ENCODE peak calls at places on chromosomes 4 and X, in nine cellular contexts. One of them, this sample, is unnamed.

GRCh38 chr4:152640058-152640921 is 39.5 kb downstream of the TMEM154 start:
- DNase-seq in Caki2: peak
- DNase-seq in colonic mucosa: no peak
- DNase-seq in kidney tubule cell: peak
- DNase-seq in HCEC 1CT: peak
- DNase-seq in naive B cell: no peak
- DNase-seq in GM13976: no peak
- DNase-seq in mesothelial cell of epicardium: no peak
- DNase-seq in WERI-Rb-1: no peak
- DNase-seq in this sample: no peak

GRCh38 chr4:33107813-33108212 is 2387.6 kb downstream of the PCDH7 start:
- DNase-seq in naive B cell: no peak
- DNase-seq in HCEC 1CT: no peak
- DNase-seq in Caki2: no peak
- DNase-seq in kidney tubule cell: peak
- DNase-seq in colonic mucosa: no peak
- DNase-seq in mesothelial cell of epicardium: no peak
- DNase-seq in GM13976: no peak
- DNase-seq in WERI-Rb-1: no peak
- DNase-seq in this sample: no peak

GRCh38 chr4:13920901-13921300 is 293.4 kb upstream of the BOD1L1 start:
- DNase-seq in Caki2: peak
- DNase-seq in HCEC 1CT: peak
- DNase-seq in kidney tubule cell: peak
- DNase-seq in GM13976: no peak
- DNase-seq in colonic mucosa: peak
- DNase-seq in mesothelial cell of epicardium: no peak
- DNase-seq in naive B cell: no peak
- DNase-seq in WERI-Rb-1: no peak
- DNase-seq in this sample: no peak

GRCh38 chr4:2178986-2179385 is 62.9 kb downstream of the HAUS3 start:
- DNase-seq in HCEC 1CT: no peak
- DNase-seq in WERI-Rb-1: no peak
- DNase-seq in naive B cell: no peak
- DNase-seq in Caki2: no peak
- DNase-seq in mesothelial cell of epicardium: no peak
- DNase-seq in kidney tubule cell: no peak
- DNase-seq in colonic mucosa: no peak
- DNase-seq in GM13976: no peak
- DNase-seq in this sample: no peak

GRCh38 chrX:139720136-139720535 is 12.2 kb upstream of the MCF2 start:
- DNase-seq in Caki2: peak
- DNase-seq in colonic mucosa: no peak
- DNase-seq in HCEC 1CT: peak
- DNase-seq in naive B cell: no peak
- DNase-seq in WERI-Rb-1: no peak
- DNase-seq in mesothelial cell of epicardium: no peak
- DNase-seq in GM13976: no peak
- DNase-seq in kidney tubule cell: peak
- DNase-seq in this sample: no peak

GRCh38 chr4:39636786-39637185 is 1.9 kb downstream of the SMIM14 start:
- DNase-seq in naive B cell: no peak
- DNase-seq in HCEC 1CT: no peak
- DNase-seq in mesothelial cell of epicardium: no peak
- DNase-seq in colonic mucosa: no peak
- DNase-seq in kidney tubule cell: peak
- DNase-seq in WERI-Rb-1: no peak
- DNase-seq in GM13976: no peak
- DNase-seq in Caki2: no peak
- DNase-seq in this sample: no peak

GRCh38 chrX:154436597-154437397 is at the start of gene GDI1:
- DNase-seq in Caki2: peak
- DNase-seq in naive B cell: peak
- DNase-seq in GM13976: peak
- DNase-seq in HCEC 1CT: peak
- DNase-seq in WERI-Rb-1: peak
- DNase-seq in colonic mucosa: no peak
- DNase-seq in mesothelial cell of epicardium: no peak
- DNase-seq in kidney tubule cell: peak
- DNase-seq in this sample: no peak

GRCh38 chr4:83917572-83917971 is 381.7 kb downstream of the GPAT3 start:
- DNase-seq in kidney tubule cell: peak
- DNase-seq in naive B cell: no peak
- DNase-seq in Caki2: peak
- DNase-seq in HCEC 1CT: no peak
- DNase-seq in mesothelial cell of epicardium: no peak
- DNase-seq in WERI-Rb-1: no peak
- DNase-seq in GM13976: no peak
- DNase-seq in colonic mucosa: no peak
- DNase-seq in this sample: no peak

GRCh38 chr4:85459736-85460135 is 15.2 kb upstream of the ARHGAP24 start:
- DNase-seq in GM13976: no peak
- DNase-seq in HCEC 1CT: no peak
- DNase-seq in kidney tubule cell: no peak
- DNase-seq in WERI-Rb-1: no peak
- DNase-seq in colonic mucosa: peak
- DNase-seq in mesothelial cell of epicardium: no peak
- DNase-seq in naive B cell: no peak
- DNase-seq in Caki2: no peak
- DNase-seq in this sample: no peak

GRCh38 chr4:27040351-27040750 is 179.7 kb downstream of the STIM2 start:
- DNase-seq in Caki2: no peak
- DNase-seq in GM13976: no peak
- DNase-seq in WERI-Rb-1: no peak
- DNase-seq in HCEC 1CT: no peak
- DNase-seq in kidney tubule cell: no peak
- DNase-seq in naive B cell: no peak
- DNase-seq in mesothelial cell of epicardium: no peak
- DNase-seq in colonic mucosa: no peak
- DNase-seq in this sample: no peak

GRCh38 chr4:12679217-12679616 is 804.9 kb downstream of the RAB28 start:
- DNase-seq in kidney tubule cell: peak
- DNase-seq in colonic mucosa: no peak
- DNase-seq in naive B cell: no peak
- DNase-seq in HCEC 1CT: no peak
- DNase-seq in Caki2: no peak
- DNase-seq in GM13976: peak
- DNase-seq in WERI-Rb-1: no peak
- DNase-seq in mesothelial cell of epicardium: no peak
- DNase-seq in this sample: no peak

GRCh38 chr4:54587516-54587915 is 70.2 kb upstream of the KIT start:
- DNase-seq in Caki2: no peak
- DNase-seq in naive B cell: no peak
- DNase-seq in WERI-Rb-1: no peak
- DNase-seq in HCEC 1CT: no peak
- DNase-seq in mesothelial cell of epicardium: no peak
- DNase-seq in colonic mucosa: no peak
- DNase-seq in kidney tubule cell: no peak
- DNase-seq in GM13976: no peak
- DNase-seq in this sample: no peak

GRCh38 chr4:21765810-21766407 is 182.7 kb downstream of the KCNIP4 start:
- DNase-seq in colonic mucosa: peak
- DNase-seq in kidney tubule cell: peak
- DNase-seq in HCEC 1CT: peak
- DNase-seq in WERI-Rb-1: peak
- DNase-seq in Caki2: peak
- DNase-seq in mesothelial cell of epicardium: no peak
- DNase-seq in naive B cell: no peak
- DNase-seq in GM13976: peak
- DNase-seq in this sample: no peak

GRCh38 chr4:8255698-8256441 is 13.7 kb upstream of the HTRA3 start:
- DNase-seq in GM13976: no peak
- DNase-seq in naive B cell: no peak
- DNase-seq in kidney tubule cell: peak
- DNase-seq in mesothelial cell of epicardium: no peak
- DNase-seq in colonic mucosa: no peak
- DNase-seq in WERI-Rb-1: no peak
- DNase-seq in HCEC 1CT: no peak
- DNase-seq in Caki2: no peak
- DNase-seq in this sample: no peak

GRCh38 chr4:48079972-48080391 is 54.1 kb downstream of the TXK start:
- DNase-seq in naive B cell: no peak
- DNase-seq in GM13976: no peak
- DNase-seq in mesothelial cell of epicardium: no peak
- DNase-seq in HCEC 1CT: peak
- DNase-seq in kidney tubule cell: peak
- DNase-seq in Caki2: peak
- DNase-seq in colonic mucosa: no peak
- DNase-seq in WERI-Rb-1: no peak
- DNase-seq in this sample: no peak

GRCh38 chrX:149491812-149492211 is 13.3 kb downstream of the IDS start:
- DNase-seq in naive B cell: no peak
- DNase-seq in Caki2: no peak
- DNase-seq in WERI-Rb-1: no peak
- DNase-seq in GM13976: no peak
- DNase-seq in kidney tubule cell: no peak
- DNase-seq in mesothelial cell of epicardium: no peak
- DNase-seq in colonic mucosa: peak
- DNase-seq in HCEC 1CT: no peak
- DNase-seq in this sample: no peak

GRCh38 chr4:140090215-140090731 is 63.7 kb downstream of the MAML3 start:
- DNase-seq in WERI-Rb-1: no peak
- DNase-seq in colonic mucosa: no peak
- DNase-seq in naive B cell: no peak
- DNase-seq in GM13976: no peak
- DNase-seq in HCEC 1CT: no peak
- DNase-seq in mesothelial cell of epicardium: no peak
- DNase-seq in Caki2: peak
- DNase-seq in kidney tubule cell: peak
- DNase-seq in this sample: no peak

GRCh38 chr4:151248519-151248918 is 28.4 kb upstream of the PRSS48 start:
- DNase-seq in WERI-Rb-1: no peak
- DNase-seq in mesothelial cell of epicardium: no peak
- DNase-seq in GM13976: no peak
- DNase-seq in naive B cell: no peak
- DNase-seq in Caki2: no peak
- DNase-seq in colonic mucosa: no peak
- DNase-seq in kidney tubule cell: no peak
- DNase-seq in HCEC 1CT: no peak
- DNase-seq in this sample: no peak

GRCh38 chr4:8540072-8540471 is 40.1 kb upstream of the GPR78 start:
- DNase-seq in Caki2: no peak
- DNase-seq in mesothelial cell of epicardium: no peak
- DNase-seq in WERI-Rb-1: no peak
- DNase-seq in HCEC 1CT: no peak
- DNase-seq in colonic mucosa: no peak
- DNase-seq in kidney tubule cell: peak
- DNase-seq in naive B cell: no peak
- DNase-seq in GM13976: no peak
- DNase-seq in this sample: no peak

GRCh38 chr4:16418814-16419213 is 192.5 kb upstream of the TAPT1 start:
- DNase-seq in colonic mucosa: no peak
- DNase-seq in HCEC 1CT: peak
- DNase-seq in GM13976: no peak
- DNase-seq in kidney tubule cell: peak
- DNase-seq in mesothelial cell of epicardium: no peak
- DNase-seq in Caki2: peak
- DNase-seq in naive B cell: no peak
- DNase-seq in WERI-Rb-1: no peak
- DNase-seq in this sample: no peak

GRCh38 chr4:111761531-111761930 is 383.7 kb upstream of the FAM241A start:
- DNase-seq in naive B cell: no peak
- DNase-seq in Caki2: no peak
- DNase-seq in WERI-Rb-1: peak
- DNase-seq in HCEC 1CT: no peak
- DNase-seq in kidney tubule cell: no peak
- DNase-seq in colonic mucosa: no peak
- DNase-seq in mesothelial cell of epicardium: no peak
- DNase-seq in GM13976: no peak
- DNase-seq in this sample: no peak

GRCh38 chr4:30722916-30723270 is 2.7 kb downstream of the PCDH7 start:
- DNase-seq in naive B cell: no peak
- DNase-seq in colonic mucosa: peak
- DNase-seq in HCEC 1CT: no peak
- DNase-seq in Caki2: no peak
- DNase-seq in GM13976: no peak
- DNase-seq in mesothelial cell of epicardium: no peak
- DNase-seq in WERI-Rb-1: peak
- DNase-seq in kidney tubule cell: no peak
- DNase-seq in this sample: no peak

GRCh38 chr4:187996502-187997177 is 1.1 kb downstream of the ZFP42 start:
- DNase-seq in naive B cell: no peak
- DNase-seq in WERI-Rb-1: no peak
- DNase-seq in colonic mucosa: no peak
- DNase-seq in kidney tubule cell: no peak
- DNase-seq in Caki2: no peak
- DNase-seq in HCEC 1CT: no peak
- DNase-seq in GM13976: no peak
- DNase-seq in mesothelial cell of epicardium: no peak
- DNase-seq in this sample: no peak

GRCh38 chr4:13933163-13933562 is 305.6 kb upstream of the BOD1L1 start:
- DNase-seq in kidney tubule cell: peak
- DNase-seq in Caki2: no peak
- DNase-seq in GM13976: no peak
- DNase-seq in mesothelial cell of epicardium: no peak
- DNase-seq in HCEC 1CT: peak
- DNase-seq in colonic mucosa: no peak
- DNase-seq in naive B cell: no peak
- DNase-seq in WERI-Rb-1: no peak
- DNase-seq in this sample: no peak

GRCh38 chrX:9862525-9862924 is 76.3 kb downstream of the SHROOM2 start:
- DNase-seq in WERI-Rb-1: no peak
- DNase-seq in colonic mucosa: no peak
- DNase-seq in Caki2: no peak
- DNase-seq in mesothelial cell of epicardium: no peak
- DNase-seq in GM13976: no peak
- DNase-seq in naive B cell: no peak
- DNase-seq in HCEC 1CT: no peak
- DNase-seq in kidney tubule cell: no peak
- DNase-seq in this sample: no peak

GRCh38 chr4:42519803-42520417 is 122.6 kb downstream of the SHISA3 start:
- DNase-seq in GM13976: peak
- DNase-seq in Caki2: peak
- DNase-seq in HCEC 1CT: no peak
- DNase-seq in mesothelial cell of epicardium: no peak
- DNase-seq in kidney tubule cell: peak
- DNase-seq in WERI-Rb-1: peak
- DNase-seq in naive B cell: peak
- DNase-seq in colonic mucosa: peak
- DNase-seq in this sample: peak

GRCh38 chrX:38610839-38611238 is 49.5 kb downstream of the TSPAN7 start:
- DNase-seq in naive B cell: no peak
- DNase-seq in kidney tubule cell: no peak
- DNase-seq in GM13976: no peak
- DNase-seq in colonic mucosa: no peak
- DNase-seq in HCEC 1CT: no peak
- DNase-seq in mesothelial cell of epicardium: no peak
- DNase-seq in WERI-Rb-1: no peak
- DNase-seq in Caki2: no peak
- DNase-seq in this sample: no peak

GRCh38 chrX:69951756-69952155 is 98.0 kb downstream of the AWAT2 start:
- DNase-seq in Caki2: no peak
- DNase-seq in WERI-Rb-1: no peak
- DNase-seq in naive B cell: no peak
- DNase-seq in HCEC 1CT: no peak
- DNase-seq in kidney tubule cell: no peak
- DNase-seq in colonic mucosa: no peak
- DNase-seq in mesothelial cell of epicardium: no peak
- DNase-seq in GM13976: no peak
- DNase-seq in this sample: no peak

GRCh38 chrX:45749375-45749774 is 548.7 kb upstream of the DIPK2B start:
- DNase-seq in kidney tubule cell: no peak
- DNase-seq in Caki2: no peak
- DNase-seq in naive B cell: no peak
- DNase-seq in WERI-Rb-1: no peak
- DNase-seq in GM13976: no peak
- DNase-seq in HCEC 1CT: peak
- DNase-seq in mesothelial cell of epicardium: no peak
- DNase-seq in colonic mucosa: no peak
- DNase-seq in this sample: no peak

GRCh38 chr4:8239661-8240060 is 29.9 kb upstream of the HTRA3 start:
- DNase-seq in naive B cell: no peak
- DNase-seq in kidney tubule cell: no peak
- DNase-seq in HCEC 1CT: no peak
- DNase-seq in mesothelial cell of epicardium: no peak
- DNase-seq in colonic mucosa: no peak
- DNase-seq in GM13976: no peak
- DNase-seq in WERI-Rb-1: no peak
- DNase-seq in Caki2: no peak
- DNase-seq in this sample: no peak

GRCh38 chrX:122184791-122185190 is 999.3 kb upstream of the GRIA3 start:
- DNase-seq in kidney tubule cell: no peak
- DNase-seq in naive B cell: no peak
- DNase-seq in mesothelial cell of epicardium: no peak
- DNase-seq in WERI-Rb-1: no peak
- DNase-seq in GM13976: no peak
- DNase-seq in colonic mucosa: no peak
- DNase-seq in Caki2: no peak
- DNase-seq in HCEC 1CT: no peak
- DNase-seq in this sample: no peak